ENCODE peak calls at places on chromosomes 11 and 22, in four cellular contexts. Q is GM23248, U is NCI-H1105 treated with DMSO at 0.1 percent for 48 hours, F is occipital lobe. K is an unnamed sample.

GRCh38 chr22:18994780-18995711 is 59.0 kb upstream of the PRODH start:
- DNase-seq in F (no peak), Q (no peak), U (no peak), K (no peak)

GRCh38 chr11:60378359-60378758 is at the start of gene MS4A7:
- DNase-seq in Q (no peak), U (no peak), F (no peak), K (no peak)

GRCh38 chr11:47907499-47907898 is 59.3 kb upstream of the NUP160 start:
- DNase-seq in U (no peak), Q (peak), F (no peak), K (peak)

GRCh38 chr22:32949719-32950118 is 108.5 kb downstream of the SYN3 start:
- DNase-seq in F (no peak), U (no peak), Q (no peak), K (no peak)

GRCh38 chr11:65851811-65852507 is 6.0 kb downstream of the CFL1 start:
- DNase-seq in Q (no peak), F (no peak), U (no peak), K (no peak)

GRCh38 chr22:46846832-46847355 is 84.4 kb downstream of the TBC1D22A start:
- DNase-seq in F (no peak), Q (no peak), U (no peak), K (no peak)

GRCh38 chr11:15845261-15845660 is 511.1 kb downstream of the SOX6 start:
- DNase-seq in Q (no peak), U (peak), F (peak), K (no peak)

GRCh38 chr22:48575567-48576332 is 1251.9 kb downstream of the BRD1 start:
- DNase-seq in Q (no peak), U (no peak), F (no peak), K (no peak)

GRCh38 chr11:69373251-69373635 is 79.3 kb downstream of the MYEOV start:
- DNase-seq in F (no peak), Q (no peak), U (no peak), K (no peak)

GRCh38 chr22:19756288-19757128 is 4.1 kb upstream of the TBX1 start:
- DNase-seq in Q (peak), F (no peak), U (peak), K (no peak)

GRCh38 chr11:113647856-113648255 is 58.3 kb downstream of the TMPRSS5 start:
- DNase-seq in F (no peak), U (no peak), Q (peak), K (no peak)

GRCh38 chr11:100010393-100010792 is 676.7 kb upstream of the ARHGAP42 start:
- DNase-seq in F (no peak), Q (no peak), U (no peak), K (no peak)

GRCh38 chr22:21032037-21032842 is at the start of gene SLC7A4:
- DNase-seq in Q (no peak), U (peak), F (no peak), K (no peak)

GRCh38 chr22:21766933-21767462 is 31.4 kb upstream of the YPEL1 start:
- DNase-seq in F (no peak), Q (no peak), U (no peak), K (no peak)

GRCh38 chr11:126421243-126421642 is 65.8 kb downstream of the ST3GAL4 start:
- DNase-seq in U (no peak), F (no peak), Q (no peak), K (no peak)

GRCh38 chr11:47071871-47072270 is 104.8 kb downstream of the ARFGAP2 start:
- DNase-seq in Q (peak), U (no peak), F (no peak), K (no peak)

GRCh38 chr22:24137595-24137994 is 43.7 kb upstream of the SUSD2 start:
- DNase-seq in U (no peak), F (no peak), Q (peak), K (peak)

GRCh38 chr22:44664149-44664548 is 37.9 kb upstream of the PRR5 start:
- DNase-seq in Q (no peak), F (no peak), U (no peak), K (no peak)

GRCh38 chr11:126345759-126346585 is 9.5 kb upstream of the ST3GAL4 start:
- DNase-seq in U (no peak), F (peak), Q (peak), K (no peak)

GRCh38 chr11:130892847-130893246 is 23.4 kb downstream of the SNX19 start:
- DNase-seq in F (no peak), U (peak), Q (no peak), K (no peak)

GRCh38 chr11:74014880-74015279 is 6.0 kb upstream of the UCP3 start:
- DNase-seq in Q (no peak), U (no peak), F (no peak), K (no peak)

GRCh38 chr11:4025248-4025956 is 69.2 kb upstream of the RRM1 start:
- DNase-seq in Q (peak), F (no peak), U (peak), K (no peak)

GRCh38 chr22:47039356-47039755 is 276.9 kb downstream of the TBC1D22A start:
- DNase-seq in U (no peak), Q (no peak), F (no peak), K (no peak)

GRCh38 chr22:35905894-35906293 is 122.7 kb downstream of the RBFOX2 start:
- DNase-seq in U (no peak), Q (no peak), F (no peak), K (no peak)

GRCh38 chr11:74397531-74398243 is 546 bp downstream of the PGM2L1 start:
- DNase-seq in U (peak), F (no peak), Q (peak), K (no peak)

GRCh38 chr22:35452810-35453743 is 53.1 kb downstream of the MCM5 start:
- DNase-seq in F (no peak), Q (no peak), U (no peak), K (no peak)